ENCODE peak calls at places on chromosomes 16 and 17, in four cellular contexts. D is sigmoid colon, F is mucosa of descending colon, B is H9. T is an unnamed sample.

GRCh38 chr16:27867122-27868110 is 196.1 kb downstream of the GSG1L start:
- DNase-seq in D (no peak), F (peak; percentile 74), B (peak; percentile 93), T (peak; percentile 75)

GRCh38 chr17:46738544-46738943 is 79.9 kb downstream of the WNT3 start:
- DNase-seq in D (no peak), F (no peak), B (no peak), T (no peak)

GRCh38 chr17:45051060-45051719 is at the start of gene DCAKD:
- DNase-seq in D (peak; percentile 97), F (peak; percentile 92), B (peak; percentile 98), T (peak; percentile 99)

GRCh38 chr17:47423406-47424295 is 99.9 kb downstream of the EFCAB13 start:
- DNase-seq in D (peak; percentile 54), F (peak; percentile 57), B (peak; percentile 68), T (peak; percentile 48)

GRCh38 chr17:57085448-57086068 is 512 bp downstream of the AKAP1 start:
- DNase-seq in D (peak; percentile 84), F (peak; percentile 91), B (peak; percentile 71), T (peak; percentile 62)

GRCh38 chr16:46706642-46707041 is 17.2 kb downstream of the ORC6 start:
- DNase-seq in D (no peak), F (no peak), B (no peak), T (no peak)

GRCh38 chr17:11302395-11302932 is 61.5 kb downstream of the SHISA6 start:
- DNase-seq in D (no peak), F (no peak), B (no peak), T (no peak)

GRCh38 chr17:76428511-76428910 is 24.4 kb downstream of the UBE2O start:
- DNase-seq in D (no peak), F (no peak), B (no peak), T (no peak)

GRCh38 chr17:74130276-74130675 is 73.2 kb upstream of the RPL38 start:
- DNase-seq in D (no peak), F (no peak), B (no peak), T (no peak)

GRCh38 chr17:27513849-27514248 is 57.6 kb downstream of the KSR1 start:
- DNase-seq in D (no peak), F (no peak), B (no peak), T (no peak)

GRCh38 chr17:77441130-77441920 is 300.6 kb downstream of the SEC14L1 start:
- DNase-seq in D (no peak), F (peak; percentile 54), B (no peak), T (no peak)
- H3K4me1 ChIP-seq in D (peaks cover 91% of the 10 kb centered on the region), F (peaks cover 47% of the 10 kb centered on the region), B (peaks cover 3% of the 10 kb centered on the region), T (no peaks in the 10 kb centered on the region)

GRCh38 chr17:2591040-2591640 is 2.3 kb upstream of the PAFAH1B1 start:
- DNase-seq in D (no peak), F (no peak), B (no peak), T (no peak)

GRCh38 chr17:2593846-2594656 is 597 bp downstream of the PAFAH1B1 start:
- DNase-seq in D (peak; percentile 91), F (peak; percentile 88), B (peak; percentile 87), T (peak; percentile 51)

GRCh38 chr17:2595200-2595599 is 1.7 kb downstream of the PAFAH1B1 start:
- DNase-seq in D (no peak), F (no peak), B (no peak), T (no peak)

GRCh38 chr17:2594657-2595085 is 1.2 kb downstream of the PAFAH1B1 start:
- DNase-seq in D (no peak), F (no peak), B (no peak), T (no peak)

DNA sequence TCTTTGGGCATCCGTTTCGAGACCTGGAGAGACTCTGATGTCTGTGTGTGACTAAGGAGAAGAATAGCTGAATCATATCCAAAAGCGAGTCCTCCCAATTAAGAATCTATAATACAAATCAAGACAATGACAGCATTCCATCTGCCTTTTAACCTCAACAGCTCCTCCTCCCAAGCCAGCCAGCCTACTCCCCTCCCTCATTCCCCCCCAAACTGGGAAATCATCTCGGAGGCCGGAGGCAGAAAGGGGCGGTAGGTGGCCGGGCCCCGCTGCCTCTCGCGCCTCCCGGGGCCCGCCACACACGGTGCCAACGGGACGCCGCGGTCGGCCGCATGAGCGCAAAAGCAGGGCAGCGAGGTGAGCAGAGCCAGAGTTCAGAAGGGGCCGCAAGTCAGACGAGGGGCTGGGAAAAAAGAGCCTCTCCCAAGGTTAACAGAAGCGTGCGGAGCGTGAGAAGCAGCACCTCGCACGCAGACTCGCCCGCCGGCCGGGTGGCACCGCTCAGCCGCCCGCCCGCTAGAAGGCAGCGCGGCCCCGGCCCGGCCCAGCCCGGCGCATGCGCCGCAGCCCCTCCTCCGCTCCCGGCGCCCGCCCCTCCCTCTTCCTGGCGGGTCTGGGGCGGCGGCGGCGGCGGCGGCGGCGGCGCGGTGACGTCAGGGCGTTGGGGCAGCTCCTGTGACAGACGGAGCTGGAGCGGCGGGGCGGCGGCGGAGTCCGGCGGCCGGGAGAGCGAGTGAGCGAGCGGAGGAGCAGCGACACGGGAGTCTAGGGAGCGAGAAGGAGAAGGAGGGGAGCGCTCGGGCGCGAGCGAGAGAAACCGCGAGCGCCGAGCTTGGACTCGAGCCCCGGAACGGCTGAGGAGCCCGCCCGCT is at the start of gene PAFAH1B1:
- DNase-seq in D (peak; percentile 94), F (peak; percentile 91), B (peak; percentile 97), T (peak; percentile 85)
- TF ChIP-seq CTCF in D (no peak), F (no peak), B (peak; percentile 12), T (peak; percentile 7)

GRCh38 chr17:17052462-17053221 is 10.4 kb downstream of the MPRIP start:
- DNase-seq in D (peak; percentile 52), F (peak; percentile 39), B (peak; percentile 24), T (no peak)
- H3K4me1 ChIP-seq in D (peaks cover 69% of the 10 kb centered on the region), F (peaks cover 29% of the 10 kb centered on the region), B (no peaks in the 10 kb centered on the region), T (peaks cover 49% of the 10 kb centered on the region)

DNA sequence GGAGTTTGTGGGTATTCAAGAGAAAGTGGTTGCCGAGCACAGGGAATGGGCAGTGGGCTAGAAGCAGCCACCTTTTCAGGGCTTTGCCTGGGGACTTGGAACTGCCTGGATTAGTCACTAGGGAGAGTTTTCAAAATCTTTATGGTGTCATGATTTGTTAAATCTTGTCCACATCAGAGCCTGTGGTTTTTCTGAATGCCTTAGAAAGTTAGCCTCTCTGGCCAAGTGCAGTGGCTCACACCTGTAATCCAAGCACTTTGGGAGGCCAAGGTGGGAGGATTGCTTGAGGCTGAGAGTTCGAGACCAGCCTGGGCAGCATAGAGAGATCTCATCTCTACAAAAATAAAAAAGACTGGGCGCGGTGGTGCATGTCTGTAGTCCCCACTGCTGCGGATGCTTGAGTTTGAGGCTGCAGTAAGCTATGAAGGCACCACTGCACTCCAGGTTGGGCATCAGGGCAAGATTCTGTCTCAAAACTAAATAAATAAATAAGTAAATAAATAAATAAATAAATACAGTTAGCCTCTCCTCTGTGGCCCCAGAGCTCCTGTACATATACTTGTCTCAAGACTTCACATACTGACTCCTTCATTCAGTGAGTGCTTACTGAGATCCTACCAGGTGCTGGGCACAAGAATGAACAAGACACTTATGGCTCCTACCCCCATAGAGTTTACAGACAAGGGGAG is 76.3 kb upstream of the HNF1B start:
- DNase-seq in D (no peak), F (no peak), B (no peak), T (peak; percentile 21)
- TF ChIP-seq CTCF in D (no peak), F (no peak), B (no peak), T (no peak)

GRCh38 chr16:52643006-52643405 is 96.1 kb upstream of the TOX3 start:
- DNase-seq in D (no peak), F (no peak), B (no peak), T (no peak)
- H3K4me1 ChIP-seq in D (no peaks in the 10 kb centered on the region), F (no peaks in the 10 kb centered on the region), B (peaks cover 8% of the 10 kb centered on the region), T (no peaks in the 10 kb centered on the region)

DNA sequence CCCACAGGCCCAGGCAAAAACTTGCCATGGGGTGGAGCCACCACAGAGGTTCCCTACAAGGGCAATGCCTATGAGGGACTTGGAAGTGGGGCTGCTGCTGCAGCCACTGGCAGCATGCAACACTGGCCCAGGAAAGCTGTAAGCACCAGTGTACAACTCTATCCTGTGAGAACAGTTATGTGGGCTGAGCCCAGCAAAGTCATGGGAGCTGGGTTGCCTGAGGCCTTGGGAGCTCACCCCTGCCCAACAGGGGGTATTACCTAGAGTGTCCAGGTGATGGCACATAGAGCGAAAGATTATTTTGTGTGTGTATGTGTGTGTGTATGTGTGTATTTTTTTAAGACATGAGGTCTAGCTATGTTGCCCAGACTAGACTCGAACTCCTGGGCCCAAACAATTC is 57.0 kb downstream of the TANC2 start:
- DNase-seq in D (no peak), F (no peak), B (no peak), T (no peak)
- TF ChIP-seq CTCF in D (no peak), F (no peak), B (no peak), T (peak; percentile 10)

DNA sequence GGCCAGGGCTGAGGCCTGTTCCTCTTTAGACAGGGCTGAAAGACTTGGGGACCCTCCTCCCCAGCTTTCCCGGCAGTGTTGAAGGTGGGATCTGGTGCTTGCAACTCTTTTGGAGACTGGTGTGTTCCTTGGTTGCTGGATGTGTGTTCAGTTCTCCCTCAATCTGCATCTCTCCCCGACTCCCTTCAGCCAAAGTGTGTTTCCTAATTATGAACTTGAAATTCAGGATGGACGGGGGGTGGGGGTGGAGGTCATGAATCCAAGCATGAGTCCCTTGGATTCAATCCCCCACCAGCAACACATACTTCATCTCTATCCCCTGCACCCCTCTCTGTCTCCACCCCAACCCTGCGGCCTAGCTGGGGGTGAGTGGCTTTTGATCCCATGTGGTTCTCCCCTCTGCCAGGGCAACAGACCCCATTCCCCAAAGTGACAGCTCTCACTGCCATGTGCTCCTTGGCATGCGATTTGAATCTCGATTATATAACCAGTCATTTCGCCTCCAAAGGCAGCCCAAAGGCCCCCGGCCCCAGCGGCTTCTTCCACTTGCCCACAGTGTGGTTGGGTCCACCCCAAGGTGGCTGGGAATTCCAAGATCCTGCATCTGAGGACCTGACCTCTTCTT is 1.3 kb downstream of the ARHGAP23 start:
- DNase-seq in D (no peak), F (no peak), B (no peak), T (no peak)
- H3K4me1 ChIP-seq in D (peaks cover 86% of the 10 kb centered on the region), F (peaks cover 11% of the 10 kb centered on the region), B (peaks cover 15% of the 10 kb centered on the region), T (peaks cover 12% of the 10 kb centered on the region)

GRCh38 chr16:30010817-30011504 is at the start of gene DOC2A:
- DNase-seq in D (no peak), F (no peak), B (peak; percentile 59), T (no peak)
- TF ChIP-seq CTCF in D (no peak), F (no peak), B (no peak), T (no peak)

DNA sequence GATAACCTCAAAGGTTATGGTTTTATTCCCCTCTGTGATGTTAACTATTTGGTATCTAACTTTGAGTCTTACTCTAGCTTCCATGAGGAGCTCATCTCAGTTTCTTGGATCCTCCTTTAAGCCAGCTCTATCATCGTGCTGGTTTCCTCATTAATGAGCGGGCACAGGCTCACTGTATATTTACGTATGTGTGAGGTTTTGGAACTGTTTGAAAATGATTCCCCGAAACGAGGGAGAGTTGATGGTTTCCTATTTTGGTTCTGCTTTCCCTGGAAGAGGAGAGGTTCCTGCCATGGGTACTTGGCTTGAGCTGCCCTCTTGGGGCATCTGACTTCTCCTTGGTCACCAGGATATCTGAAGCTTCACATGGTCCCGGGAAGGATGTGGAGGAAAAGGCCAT is 32.7 kb upstream of the PIK3R6 start:
- DNase-seq in D (no peak), F (no peak), B (no peak), T (no peak)
- H3K4me1 ChIP-seq in D (no peaks in the 10 kb centered on the region), F (no peaks in the 10 kb centered on the region), B (peaks cover 6% of the 10 kb centered on the region), T (no peaks in the 10 kb centered on the region)

T was measured in PC-3.